ENCODE peak calls at places on chromosome 18, in eight cellular contexts. One of them, this sample, is unnamed.

GRCh38 chr18:22767653-22768052 is 165.5 kb upstream of the RBBP8 start:
- DNase-seq in ACHN: no peak
- DNase-seq in EH: no peak
- DNase-seq in GM04504: no peak
- DNase-seq in germinal center: no peak
- DNase-seq in CD8-positive, alpha-beta T cell: no peak
- DNase-seq in iris pigment epithelial cell: no peak
- DNase-seq in amniotic stem cell: no peak
- DNase-seq in this sample: no peak

GRCh38 chr18:63823516-63824219 is 48.5 kb downstream of the SERPINB7 start:
- DNase-seq in ACHN: peak
- DNase-seq in EH: peak
- DNase-seq in GM04504: no peak
- DNase-seq in germinal center: no peak
- DNase-seq in CD8-positive, alpha-beta T cell: no peak
- DNase-seq in iris pigment epithelial cell: peak
- DNase-seq in amniotic stem cell: no peak
- DNase-seq in this sample: no peak

GRCh38 chr18:2825613-2826205 is 21.1 kb upstream of the EMILIN2 start:
- DNase-seq in ACHN: no peak
- DNase-seq in EH: no peak
- DNase-seq in GM04504: no peak
- DNase-seq in germinal center: no peak
- DNase-seq in CD8-positive, alpha-beta T cell: no peak
- DNase-seq in iris pigment epithelial cell: no peak
- DNase-seq in amniotic stem cell: no peak
- DNase-seq in this sample: no peak

GRCh38 chr18:35713545-35713944 is 132.0 kb downstream of the GALNT1 start:
- DNase-seq in ACHN: no peak
- DNase-seq in EH: peak
- DNase-seq in GM04504: peak
- DNase-seq in germinal center: no peak
- DNase-seq in CD8-positive, alpha-beta T cell: no peak
- DNase-seq in iris pigment epithelial cell: peak
- DNase-seq in amniotic stem cell: no peak
- DNase-seq in this sample: no peak

GRCh38 chr18:79828258-79828657 is 30.5 kb downstream of the KCNG2 start:
- DNase-seq in ACHN: no peak
- DNase-seq in EH: no peak
- DNase-seq in GM04504: no peak
- DNase-seq in germinal center: no peak
- DNase-seq in CD8-positive, alpha-beta T cell: no peak
- DNase-seq in iris pigment epithelial cell: no peak
- DNase-seq in amniotic stem cell: no peak
- DNase-seq in this sample: no peak

GRCh38 chr18:48948112-48949050 is 2.4 kb downstream of the SMAD7 start:
- DNase-seq in ACHN: no peak
- DNase-seq in EH: peak
- DNase-seq in GM04504: no peak
- DNase-seq in germinal center: peak
- DNase-seq in CD8-positive, alpha-beta T cell: peak
- DNase-seq in iris pigment epithelial cell: peak
- DNase-seq in amniotic stem cell: peak
- DNase-seq in this sample: no peak

GRCh38 chr18:59932401-59932800 is 32.6 kb downstream of the PMAIP1 start:
- DNase-seq in ACHN: no peak
- DNase-seq in EH: no peak
- DNase-seq in GM04504: no peak
- DNase-seq in germinal center: no peak
- DNase-seq in CD8-positive, alpha-beta T cell: no peak
- DNase-seq in iris pigment epithelial cell: no peak
- DNase-seq in amniotic stem cell: no peak
- DNase-seq in this sample: no peak

GRCh38 chr18:49360582-49360981 is 99.9 kb downstream of the DYM start:
- DNase-seq in ACHN: no peak
- DNase-seq in EH: peak
- DNase-seq in GM04504: no peak
- DNase-seq in germinal center: no peak
- DNase-seq in CD8-positive, alpha-beta T cell: no peak
- DNase-seq in iris pigment epithelial cell: no peak
- DNase-seq in amniotic stem cell: no peak
- DNase-seq in this sample: no peak

GRCh38 chr18:22409445-22409844 is 8.3 kb downstream of the CTAGE1 start:
- DNase-seq in ACHN: no peak
- DNase-seq in EH: no peak
- DNase-seq in GM04504: no peak
- DNase-seq in germinal center: no peak
- DNase-seq in CD8-positive, alpha-beta T cell: no peak
- DNase-seq in iris pigment epithelial cell: no peak
- DNase-seq in amniotic stem cell: no peak
- DNase-seq in this sample: no peak

GRCh38 chr18:13120967-13121586 is 97.5 kb upstream of the LDLRAD4 start:
- DNase-seq in ACHN: no peak
- DNase-seq in EH: peak
- DNase-seq in GM04504: peak
- DNase-seq in germinal center: no peak
- DNase-seq in CD8-positive, alpha-beta T cell: no peak
- DNase-seq in iris pigment epithelial cell: peak
- DNase-seq in amniotic stem cell: no peak
- DNase-seq in this sample: no peak

GRCh38 chr18:45775241-45775676 is 50.2 kb upstream of the SIGLEC15 start:
- DNase-seq in ACHN: no peak
- DNase-seq in EH: peak
- DNase-seq in GM04504: no peak
- DNase-seq in germinal center: peak
- DNase-seq in CD8-positive, alpha-beta T cell: peak
- DNase-seq in iris pigment epithelial cell: peak
- DNase-seq in amniotic stem cell: no peak
- DNase-seq in this sample: peak

GRCh38 chr18:22703883-22704626 is 229.1 kb upstream of the RBBP8 start:
- DNase-seq in ACHN: peak
- DNase-seq in EH: peak
- DNase-seq in GM04504: peak
- DNase-seq in germinal center: peak
- DNase-seq in CD8-positive, alpha-beta T cell: no peak
- DNase-seq in iris pigment epithelial cell: peak
- DNase-seq in amniotic stem cell: no peak
- DNase-seq in this sample: no peak